ENCODE peak calls at places on chromosome 12, in ten cellular contexts. One of them, this sample, is unnamed.

GRCh38 chr12:128771681-128772080 is 52.1 kb downstream of the SLC15A4 start:
- DNase-seq in PC-3: no peak
- DNase-seq in stromal cell of bone marrow: no peak
- DNase-seq in foreskin fibroblast: peak
- DNase-seq in lower leg skin: no peak
- DNase-seq in thoracic aorta: no peak
- DNase-seq in EL: no peak
- DNase-seq in activated naive CD8-positive, alpha-beta T cell treated with anti-CD3 and anti-CD28 coated beads, Interleukin-2, amount 50 U/mL, for 24 hours: no peak
- DNase-seq in H54: no peak
- DNase-seq in mucosa of descending colon: no peak
- DNase-seq in this sample: no peak

GRCh38 chr12:53751336-53752191 is at the start of gene CISTR:
- DNase-seq in stromal cell of bone marrow: no peak
- DNase-seq in thoracic aorta: no peak
- DNase-seq in foreskin fibroblast: no peak
- DNase-seq in EL: no peak
- DNase-seq in activated naive CD8-positive, alpha-beta T cell treated with anti-CD3 and anti-CD28 coated beads, Interleukin-2, amount 50 U/mL, for 24 hours: peak
- DNase-seq in H54: no peak
- DNase-seq in PC-3: no peak
- DNase-seq in lower leg skin: no peak
- DNase-seq in mucosa of descending colon: peak
- DNase-seq in this sample: peak

GRCh38 chr12:43758247-43758727 is 303 bp downstream of the PUS7L start:
- DNase-seq in H54: peak
- DNase-seq in stromal cell of bone marrow: no peak
- DNase-seq in lower leg skin: no peak
- DNase-seq in mucosa of descending colon: peak
- DNase-seq in thoracic aorta: no peak
- DNase-seq in foreskin fibroblast: no peak
- DNase-seq in activated naive CD8-positive, alpha-beta T cell treated with anti-CD3 and anti-CD28 coated beads, Interleukin-2, amount 50 U/mL, for 24 hours: peak
- DNase-seq in PC-3: peak
- DNase-seq in EL: peak
- DNase-seq in this sample: peak

GRCh38 chr12:75724913-75725312 is 213.5 kb upstream of the KRR1 start:
- DNase-seq in lower leg skin: no peak
- DNase-seq in foreskin fibroblast: peak
- DNase-seq in mucosa of descending colon: no peak
- DNase-seq in EL: peak
- DNase-seq in H54: no peak
- DNase-seq in thoracic aorta: no peak
- DNase-seq in stromal cell of bone marrow: peak
- DNase-seq in PC-3: peak
- DNase-seq in activated naive CD8-positive, alpha-beta T cell treated with anti-CD3 and anti-CD28 coated beads, Interleukin-2, amount 50 U/mL, for 24 hours: no peak
- DNase-seq in this sample: peak

GRCh38 chr12:122866379-122866778 is 29.5 kb downstream of the VPS37B start:
- DNase-seq in stromal cell of bone marrow: no peak
- DNase-seq in H54: no peak
- DNase-seq in thoracic aorta: no peak
- DNase-seq in PC-3: no peak
- DNase-seq in activated naive CD8-positive, alpha-beta T cell treated with anti-CD3 and anti-CD28 coated beads, Interleukin-2, amount 50 U/mL, for 24 hours: no peak
- DNase-seq in EL: no peak
- DNase-seq in mucosa of descending colon: peak
- DNase-seq in lower leg skin: peak
- DNase-seq in foreskin fibroblast: no peak
- DNase-seq in this sample: no peak

GRCh38 chr12:44748950-44749468 is 127.1 kb downstream of the NELL2 start:
- DNase-seq in lower leg skin: no peak
- DNase-seq in PC-3: no peak
- DNase-seq in EL: no peak
- DNase-seq in thoracic aorta: no peak
- DNase-seq in mucosa of descending colon: no peak
- DNase-seq in foreskin fibroblast: no peak
- DNase-seq in H54: no peak
- DNase-seq in stromal cell of bone marrow: no peak
- DNase-seq in activated naive CD8-positive, alpha-beta T cell treated with anti-CD3 and anti-CD28 coated beads, Interleukin-2, amount 50 U/mL, for 24 hours: no peak
- DNase-seq in this sample: no peak

GRCh38 chr12:68918960-68919359 is 14.0 kb downstream of the CPM start:
- DNase-seq in thoracic aorta: no peak
- DNase-seq in stromal cell of bone marrow: no peak
- DNase-seq in foreskin fibroblast: no peak
- DNase-seq in EL: no peak
- DNase-seq in PC-3: no peak
- DNase-seq in mucosa of descending colon: no peak
- DNase-seq in H54: no peak
- DNase-seq in activated naive CD8-positive, alpha-beta T cell treated with anti-CD3 and anti-CD28 coated beads, Interleukin-2, amount 50 U/mL, for 24 hours: no peak
- DNase-seq in lower leg skin: no peak
- DNase-seq in this sample: no peak

GRCh38 chr12:64595863-64596793 is 14.2 kb upstream of the RASSF3 start:
- DNase-seq in stromal cell of bone marrow: no peak
- DNase-seq in H54: no peak
- DNase-seq in mucosa of descending colon: no peak
- DNase-seq in EL: no peak
- DNase-seq in PC-3: no peak
- DNase-seq in activated naive CD8-positive, alpha-beta T cell treated with anti-CD3 and anti-CD28 coated beads, Interleukin-2, amount 50 U/mL, for 24 hours: no peak
- DNase-seq in thoracic aorta: no peak
- DNase-seq in foreskin fibroblast: no peak
- DNase-seq in lower leg skin: no peak
- DNase-seq in this sample: no peak

GRCh38 chr12:67475725-67476124 is 172.8 kb upstream of the DYRK2 start:
- DNase-seq in H54: no peak
- DNase-seq in thoracic aorta: no peak
- DNase-seq in activated naive CD8-positive, alpha-beta T cell treated with anti-CD3 and anti-CD28 coated beads, Interleukin-2, amount 50 U/mL, for 24 hours: no peak
- DNase-seq in EL: no peak
- DNase-seq in foreskin fibroblast: peak
- DNase-seq in lower leg skin: no peak
- DNase-seq in PC-3: no peak
- DNase-seq in mucosa of descending colon: no peak
- DNase-seq in stromal cell of bone marrow: no peak
- DNase-seq in this sample: no peak

GRCh38 chr12:75315518-75315917 is 14.6 kb downstream of the CAPS2 start:
- DNase-seq in H54: no peak
- DNase-seq in foreskin fibroblast: peak
- DNase-seq in mucosa of descending colon: no peak
- DNase-seq in PC-3: peak
- DNase-seq in lower leg skin: no peak
- DNase-seq in EL: peak
- DNase-seq in stromal cell of bone marrow: no peak
- DNase-seq in thoracic aorta: no peak
- DNase-seq in activated naive CD8-positive, alpha-beta T cell treated with anti-CD3 and anti-CD28 coated beads, Interleukin-2, amount 50 U/mL, for 24 hours: no peak
- DNase-seq in this sample: no peak

GRCh38 chr12:52171950-52172512 is 19.8 kb downstream of the KRT80 start:
- DNase-seq in lower leg skin: no peak
- DNase-seq in EL: peak
- DNase-seq in H54: no peak
- DNase-seq in foreskin fibroblast: no peak
- DNase-seq in thoracic aorta: no peak
- DNase-seq in activated naive CD8-positive, alpha-beta T cell treated with anti-CD3 and anti-CD28 coated beads, Interleukin-2, amount 50 U/mL, for 24 hours: peak
- DNase-seq in mucosa of descending colon: peak
- DNase-seq in PC-3: peak
- DNase-seq in stromal cell of bone marrow: no peak
- DNase-seq in this sample: no peak

GRCh38 chr12:112170376-112170775 is 45.0 kb downstream of the TRAFD1 start:
- DNase-seq in EL: peak
- DNase-seq in foreskin fibroblast: peak
- DNase-seq in H54: peak
- DNase-seq in mucosa of descending colon: no peak
- DNase-seq in lower leg skin: no peak
- DNase-seq in thoracic aorta: no peak
- DNase-seq in activated naive CD8-positive, alpha-beta T cell treated with anti-CD3 and anti-CD28 coated beads, Interleukin-2, amount 50 U/mL, for 24 hours: peak
- DNase-seq in PC-3: peak
- DNase-seq in stromal cell of bone marrow: no peak
- DNase-seq in this sample: peak

GRCh38 chr12:96247567-96247962 is 53.4 kb downstream of the ELK3 start:
- DNase-seq in thoracic aorta: no peak
- DNase-seq in H54: no peak
- DNase-seq in foreskin fibroblast: peak
- DNase-seq in PC-3: peak
- DNase-seq in lower leg skin: peak
- DNase-seq in mucosa of descending colon: no peak
- DNase-seq in activated naive CD8-positive, alpha-beta T cell treated with anti-CD3 and anti-CD28 coated beads, Interleukin-2, amount 50 U/mL, for 24 hours: peak
- DNase-seq in EL: peak
- DNase-seq in stromal cell of bone marrow: no peak
- DNase-seq in this sample: no peak

GRCh38 chr12:118402251-118402650 is 25.9 kb downstream of the SUDS3 start:
- DNase-seq in activated naive CD8-positive, alpha-beta T cell treated with anti-CD3 and anti-CD28 coated beads, Interleukin-2, amount 50 U/mL, for 24 hours: no peak
- DNase-seq in foreskin fibroblast: peak
- DNase-seq in H54: peak
- DNase-seq in mucosa of descending colon: no peak
- DNase-seq in lower leg skin: no peak
- DNase-seq in thoracic aorta: no peak
- DNase-seq in EL: peak
- DNase-seq in PC-3: no peak
- DNase-seq in stromal cell of bone marrow: peak
- DNase-seq in this sample: no peak

GRCh38 chr12:19161251-19161650 is 31.7 kb downstream of the PLEKHA5 start:
- DNase-seq in H54: no peak
- DNase-seq in EL: no peak
- DNase-seq in foreskin fibroblast: no peak
- DNase-seq in activated naive CD8-positive, alpha-beta T cell treated with anti-CD3 and anti-CD28 coated beads, Interleukin-2, amount 50 U/mL, for 24 hours: no peak
- DNase-seq in PC-3: no peak
- DNase-seq in lower leg skin: no peak
- DNase-seq in stromal cell of bone marrow: no peak
- DNase-seq in thoracic aorta: no peak
- DNase-seq in mucosa of descending colon: no peak
- DNase-seq in this sample: no peak

GRCh38 chr12:7966558-7966957 is 30.6 kb upstream of the SLC2A3 start:
- DNase-seq in H54: no peak
- DNase-seq in stromal cell of bone marrow: no peak
- DNase-seq in lower leg skin: no peak
- DNase-seq in mucosa of descending colon: no peak
- DNase-seq in foreskin fibroblast: no peak
- DNase-seq in EL: no peak
- DNase-seq in PC-3: no peak
- DNase-seq in thoracic aorta: no peak
- DNase-seq in activated naive CD8-positive, alpha-beta T cell treated with anti-CD3 and anti-CD28 coated beads, Interleukin-2, amount 50 U/mL, for 24 hours: peak
- DNase-seq in this sample: no peak

GRCh38 chr12:109757671-109758265 is 44.1 kb downstream of the FAM222A start:
- DNase-seq in activated naive CD8-positive, alpha-beta T cell treated with anti-CD3 and anti-CD28 coated beads, Interleukin-2, amount 50 U/mL, for 24 hours: no peak
- DNase-seq in lower leg skin: peak
- DNase-seq in mucosa of descending colon: no peak
- DNase-seq in H54: no peak
- DNase-seq in foreskin fibroblast: no peak
- DNase-seq in stromal cell of bone marrow: no peak
- DNase-seq in PC-3: no peak
- DNase-seq in EL: no peak
- DNase-seq in thoracic aorta: no peak
- DNase-seq in this sample: no peak

GRCh38 chr12:122988612-122989442 is 8.3 kb downstream of the ARL6IP4 start:
- DNase-seq in thoracic aorta: no peak
- DNase-seq in activated naive CD8-positive, alpha-beta T cell treated with anti-CD3 and anti-CD28 coated beads, Interleukin-2, amount 50 U/mL, for 24 hours: no peak
- DNase-seq in mucosa of descending colon: no peak
- DNase-seq in foreskin fibroblast: no peak
- DNase-seq in PC-3: no peak
- DNase-seq in stromal cell of bone marrow: no peak
- DNase-seq in EL: no peak
- DNase-seq in lower leg skin: no peak
- DNase-seq in H54: no peak
- DNase-seq in this sample: no peak

GRCh38 chr12:111246477-111247011 is 122.4 kb downstream of the PHETA1 start:
- DNase-seq in thoracic aorta: no peak
- DNase-seq in foreskin fibroblast: no peak
- DNase-seq in lower leg skin: no peak
- DNase-seq in EL: no peak
- DNase-seq in mucosa of descending colon: no peak
- DNase-seq in stromal cell of bone marrow: no peak
- DNase-seq in H54: no peak
- DNase-seq in activated naive CD8-positive, alpha-beta T cell treated with anti-CD3 and anti-CD28 coated beads, Interleukin-2, amount 50 U/mL, for 24 hours: no peak
- DNase-seq in PC-3: no peak
- DNase-seq in this sample: no peak

GRCh38 chr12:98618952-98619351 is 25.5 kb downstream of the SLC25A3 start:
- DNase-seq in lower leg skin: no peak
- DNase-seq in thoracic aorta: no peak
- DNase-seq in foreskin fibroblast: peak
- DNase-seq in EL: no peak
- DNase-seq in H54: no peak
- DNase-seq in PC-3: no peak
- DNase-seq in stromal cell of bone marrow: peak
- DNase-seq in mucosa of descending colon: no peak
- DNase-seq in activated naive CD8-positive, alpha-beta T cell treated with anti-CD3 and anti-CD28 coated beads, Interleukin-2, amount 50 U/mL, for 24 hours: no peak
- DNase-seq in this sample: no peak

GRCh38 chr12:72432037-72432604 is 160.0 kb downstream of the TRHDE start:
- DNase-seq in stromal cell of bone marrow: no peak
- DNase-seq in mucosa of descending colon: peak
- DNase-seq in lower leg skin: no peak
- DNase-seq in EL: no peak
- DNase-seq in H54: no peak
- DNase-seq in thoracic aorta: no peak
- DNase-seq in activated naive CD8-positive, alpha-beta T cell treated with anti-CD3 and anti-CD28 coated beads, Interleukin-2, amount 50 U/mL, for 24 hours: no peak
- DNase-seq in foreskin fibroblast: no peak
- DNase-seq in PC-3: no peak
- DNase-seq in this sample: no peak

GRCh38 chr12:53232641-53233538 is 881 bp upstream of the RARG start:
- DNase-seq in stromal cell of bone marrow: no peak
- DNase-seq in foreskin fibroblast: no peak
- DNase-seq in mucosa of descending colon: peak
- DNase-seq in H54: peak
- DNase-seq in PC-3: peak
- DNase-seq in activated naive CD8-positive, alpha-beta T cell treated with anti-CD3 and anti-CD28 coated beads, Interleukin-2, amount 50 U/mL, for 24 hours: no peak
- DNase-seq in EL: peak
- DNase-seq in lower leg skin: peak
- DNase-seq in thoracic aorta: no peak
- DNase-seq in this sample: no peak

GRCh38 chr12:117034249-117034648 is 65.0 kb downstream of the TESC start:
- DNase-seq in stromal cell of bone marrow: no peak
- DNase-seq in thoracic aorta: no peak
- DNase-seq in H54: no peak
- DNase-seq in EL: no peak
- DNase-seq in PC-3: no peak
- DNase-seq in lower leg skin: no peak
- DNase-seq in mucosa of descending colon: no peak
- DNase-seq in foreskin fibroblast: no peak
- DNase-seq in activated naive CD8-positive, alpha-beta T cell treated with anti-CD3 and anti-CD28 coated beads, Interleukin-2, amount 50 U/mL, for 24 hours: no peak
- DNase-seq in this sample: no peak

This sample was measured in K562.